ENCODE peak calls at places on chromosomes 5 and 9, in eight cellular contexts. F is IMR-90; D is SK-N-SH; O is GM23248; W is CD4-positive, alpha-beta memory T cell; B is vagina; M is mammary epithelial cell; Q is Peyer's patch. Z is an unnamed sample.

GRCh38 chr9:84990416-84990815 is 320.9 kb downstream of the NTRK2 start:
- DNase-seq in F (no peak), D (no peak), O (no peak), W (no peak), B (no peak), M (peak; percentile 98), Q (no peak), Z (no peak)

GRCh38 chr5:75023368-75024159 is 28.8 kb downstream of the GCNT4 start:
- DNase-seq in F (peak; percentile 23), D (no peak), O (no peak), W (no peak), B (no peak), M (peak; percentile 71), Q (no peak), Z (no peak)

GRCh38 chr9:96854877-96855273 is 561 bp upstream of the ZNF782 start:
- DNase-seq in F (no peak), D (no peak), O (no peak), W (no peak), B (no peak), M (no peak), Q (no peak), Z (peak; percentile 26)

GRCh38 chr9:76403352-76403751 is 9.1 kb upstream of the RFK start:
- DNase-seq in F (peak; percentile 85), D (peak; percentile 8), O (peak; percentile 90), W (peak; percentile 43), B (no peak), M (peak; percentile 69), Q (no peak), Z (no peak)

GRCh38 chr9:96858018-96858573 is 3.8 kb upstream of the ZNF782 start:
- DNase-seq in F (peak; percentile 26), D (no peak), O (peak; percentile 67), W (no peak), B (no peak), M (peak; percentile 90), Q (no peak), Z (no peak)

GRCh38 chr9:131080589-131080988 is 15.7 kb upstream of the AIF1L start:
- DNase-seq in F (no peak), D (no peak), O (no peak), W (no peak), B (no peak), M (peak; percentile 61), Q (no peak), Z (no peak)

GRCh38 chr9:89808076-89808701 is 203.4 kb downstream of the GADD45G start:
- DNase-seq in F (no peak), D (peak; percentile 56), O (no peak), W (no peak), B (no peak), M (no peak), Q (no peak), Z (peak; percentile 50)

GRCh38 chr9:101018391-101018990 is 10.0 kb upstream of the PLPPR1 start:
- DNase-seq in F (no peak), D (no peak), O (no peak), W (no peak), B (no peak), M (no peak), Q (no peak), Z (no peak)

GRCh38 chr5:390571-391491 is 52.1 kb upstream of the EXOC3 start:
- DNase-seq in F (no peak), D (no peak), O (no peak), W (no peak), B (peak; percentile 87), M (no peak), Q (peak; percentile 69), Z (peak; percentile 57)

GRCh38 chr9:96071245-96072124 is 196.0 kb downstream of the ERCC6L2 start:
- DNase-seq in F (peak; percentile 47), D (peak; percentile 63), O (peak; percentile 51), W (no peak), B (no peak), M (peak; percentile 17), Q (no peak), Z (peak; percentile 84)

GRCh38 chr9:703392-703791 is 138.1 kb upstream of the DMRT1 start:
- DNase-seq in F (peak; percentile 34), D (no peak), O (peak; percentile 14), W (no peak), B (no peak), M (no peak), Q (no peak), Z (no peak)

GRCh38 chr5:173029499-173029921 is 26.6 kb upstream of the CREBRF start:
- DNase-seq in F (no peak), D (no peak), O (no peak), W (no peak), B (no peak), M (no peak), Q (no peak), Z (no peak)

GRCh38 chr5:164052536-164053090 is 547.2 kb downstream of the MAT2B start:
- DNase-seq in F (peak; percentile 87), D (no peak), O (no peak), W (no peak), B (no peak), M (no peak), Q (no peak), Z (no peak)

GRCh38 chr5:34410411-34411139 is 245.6 kb upstream of the RAI14 start:
- DNase-seq in F (no peak), D (no peak), O (peak; percentile 7), W (no peak), B (no peak), M (no peak), Q (no peak), Z (no peak)

GRCh38 chr9:107034831-107035230 is 171.9 kb downstream of the ZNF462 start:
- DNase-seq in F (no peak), D (no peak), O (no peak), W (no peak), B (no peak), M (no peak), Q (no peak), Z (no peak)

GRCh38 chr5:137036630-137037029 is 462.5 kb downstream of the SPOCK1 start:
- DNase-seq in F (no peak), D (no peak), O (no peak), W (no peak), B (no peak), M (no peak), Q (no peak), Z (peak; percentile 43)

GRCh38 chr9:113631811-113632665 is 168.5 kb downstream of the RGS3 start:
- DNase-seq in F (no peak), D (no peak), O (peak; percentile 73), W (no peak), B (no peak), M (no peak), Q (peak; percentile 14), Z (no peak)

DNA sequence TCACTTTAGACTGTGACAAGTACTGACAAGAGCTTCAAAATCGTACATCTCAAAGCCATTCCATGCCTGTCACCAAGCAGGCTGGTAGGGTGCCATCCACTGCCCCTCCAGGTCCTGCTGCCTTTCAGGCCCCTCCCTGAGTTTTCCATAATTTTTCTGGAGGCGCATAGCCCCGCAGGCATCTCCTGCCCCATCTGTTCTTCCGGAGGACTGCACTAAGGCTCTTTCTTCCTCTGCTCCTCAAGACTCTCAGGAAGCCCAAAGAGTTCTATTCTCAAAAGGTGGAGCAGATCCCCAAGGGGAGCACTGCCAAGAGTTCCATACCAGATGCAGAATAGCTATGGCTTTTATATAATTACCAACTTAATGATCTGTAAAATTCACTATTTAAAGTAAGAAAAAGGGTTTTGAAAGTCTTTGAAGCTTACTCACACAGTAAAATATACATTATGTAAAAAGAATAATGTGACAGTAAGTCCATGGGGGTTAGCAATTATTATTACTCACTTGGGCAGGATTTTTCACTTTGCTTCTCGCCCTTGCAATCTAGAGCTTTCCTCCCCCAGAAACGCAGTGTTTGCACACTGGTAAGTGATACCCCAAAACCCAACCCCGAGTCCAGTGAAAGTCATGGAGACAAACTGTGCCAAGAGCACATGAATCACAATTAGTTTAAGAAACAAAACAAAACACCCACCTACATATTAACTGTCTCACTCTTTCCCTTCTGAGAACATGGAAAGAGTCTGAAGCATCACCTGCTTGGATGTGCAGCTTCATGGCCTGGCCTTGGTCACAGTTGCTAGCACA is 114.1 kb upstream of the DAPK1 start:
- DNase-seq in F (no peak), D (no peak), O (peak; percentile 16), W (no peak), B (no peak), M (no peak), Q (no peak), Z (no peak)
- H3K4me3 ChIP-seq in F (no peak overlapping the region), D (no peak overlapping the region), O (no peak overlapping the region), W (no peak overlapping the region), B (no peak overlapping the region), M (no peak overlapping the region), Q (no peak overlapping the region), Z (no peak overlapping the region)

GRCh38 chr5:139950436-139950835 is 92.7 kb downstream of the NRG2 start:
- DNase-seq in F (no peak), D (no peak), O (no peak), W (no peak), B (no peak), M (no peak), Q (no peak), Z (peak; percentile 4)
- H3K27me3 ChIP-seq in F (peaks cover 41% of the 10 kb centered on the region), D (no peaks in the 10 kb centered on the region), O (peaks cover 46% of the 10 kb centered on the region), W (peaks cover 3% of the 10 kb centered on the region), B (no peaks in the 10 kb centered on the region), M (no peaks in the 10 kb centered on the region), Q (no peaks in the 10 kb centered on the region), Z (peaks cover 2% of the 10 kb centered on the region)

DNA sequence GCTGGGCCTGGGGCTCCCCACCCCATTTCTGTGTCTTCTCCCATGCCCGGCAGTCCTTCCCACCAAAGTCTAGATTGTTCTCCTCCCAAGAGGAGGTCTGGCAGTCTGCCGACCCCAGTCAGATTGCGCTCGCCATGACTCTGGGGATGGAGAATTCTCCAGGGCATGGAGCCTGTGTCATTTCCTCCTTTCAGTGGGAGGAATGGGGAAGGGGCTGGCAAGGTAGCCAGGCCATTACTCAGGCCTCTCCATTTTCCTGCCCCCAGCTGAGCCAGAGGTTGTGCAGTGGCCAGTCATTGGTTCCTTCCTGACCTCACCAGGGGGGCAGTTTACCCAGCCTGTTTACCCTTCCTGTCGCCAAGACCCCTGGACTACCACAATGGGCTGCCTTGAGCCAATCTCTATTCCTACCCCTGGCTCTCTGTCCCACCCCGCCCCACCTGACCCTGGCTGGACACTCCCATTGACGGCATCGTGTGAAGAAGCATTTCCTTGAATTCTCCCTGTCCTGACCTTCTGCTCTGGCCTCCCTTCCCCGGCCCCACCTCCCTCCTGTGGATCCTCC is 628 bp downstream of the SYNPO start:
- DNase-seq in F (peak; percentile 77), D (no peak), O (peak; percentile 86), W (no peak), B (no peak), M (no peak), Q (no peak), Z (no peak)
- H3K4me3 ChIP-seq in F (peak overlapping the region; percentile 50), D (peak overlapping the region; percentile 45), O (peak overlapping the region; percentile 47), W (no peak overlapping the region), B (peak overlapping the region; percentile 17), M (peak overlapping the region; percentile 23), Q (no peak overlapping the region), Z (no peak overlapping the region)

GRCh38 chr5:17103471-17103870 is 114.0 kb upstream of the BASP1 start:
- DNase-seq in F (no peak), D (no peak), O (no peak), W (no peak), B (no peak), M (no peak), Q (no peak), Z (no peak)

GRCh38 chr5:17096975-17097695 is 120.3 kb upstream of the BASP1 start:
- DNase-seq in F (no peak), D (no peak), O (no peak), W (no peak), B (no peak), M (peak; percentile 33), Q (no peak), Z (peak; percentile 43)

GRCh38 chr5:17094830-17095229 is 122.6 kb upstream of the BASP1 start:
- DNase-seq in F (peak; percentile 28), D (no peak), O (peak; percentile 46), W (no peak), B (no peak), M (no peak), Q (no peak), Z (no peak)

GRCh38 chr5:17105744-17106450 is 111.5 kb upstream of the BASP1 start:
- DNase-seq in F (peak; percentile 84), D (no peak), O (peak; percentile 98), W (no peak), B (no peak), M (peak; percentile 75), Q (no peak), Z (no peak)

GRCh38 chr5:17099946-17100345 is 117.5 kb upstream of the BASP1 start:
- DNase-seq in F (no peak), D (no peak), O (no peak), W (no peak), B (no peak), M (no peak), Q (no peak), Z (no peak)
- H3K27me3 ChIP-seq in F (no peaks in the 10 kb centered on the region), D (no peaks in the 10 kb centered on the region), O (no peaks in the 10 kb centered on the region), W (no peaks in the 10 kb centered on the region), B (no peaks in the 10 kb centered on the region), M (no peaks in the 10 kb centered on the region), Q (no peaks in the 10 kb centered on the region), Z (no peaks in the 10 kb centered on the region)